ENCODE peak calls at places on chromosomes 6 and 20, in seven cellular contexts. P is nucleus accumbens; K is AG08396; X is stimulated activated CD4-positive, alpha-beta T cell treated with anti-CD3 and anti-CD28 coated beads, Interleukin-1b, Interleukin-23, amount 100 ng/mL, for 48 hours; S is IMR-90; C is KBM-7; Z is right lobe of liver. Q is an unnamed sample.

GRCh38 chr20:24487240-24487639 is 17.8 kb downstream of the SYNDIG1 start:
- DNase-seq in P (no peak), K (no peak), X (no peak), S (no peak), C (no peak), Z (no peak), Q (no peak)

GRCh38 chr6:150622941-150623874 is 23.5 kb downstream of the PLEKHG1 start:
- DNase-seq in P (no peak), K (no peak), X (no peak), S (no peak), C (peak), Z (no peak), Q (no peak)

GRCh38 chr20:11195169-11195568 is 521.4 kb upstream of the JAG1 start:
- DNase-seq in P (no peak), K (no peak), X (no peak), S (no peak), C (no peak), Z (no peak), Q (no peak)

GRCh38 chr6:27247133-27247836 is at the start of gene PRSS16:
- DNase-seq in P (no peak), K (no peak), X (no peak), S (no peak), C (no peak), Z (no peak), Q (no peak)

GRCh38 chr20:38173237-38174156 is 8.4 kb upstream of the TGM2 start:
- DNase-seq in P (no peak), K (peak), X (no peak), S (peak), C (no peak), Z (no peak), Q (peak)

GRCh38 chr20:48606117-48606840 is 221.5 kb downstream of the PREX1 start:
- DNase-seq in P (no peak), K (no peak), X (no peak), S (no peak), C (no peak), Z (peak), Q (peak)

GRCh38 chr6:111591370-111591900 is 14.2 kb downstream of the TRAF3IP2 start:
- DNase-seq in P (no peak), K (peak), X (no peak), S (peak), C (no peak), Z (peak), Q (peak)

GRCh38 chr6:104909140-104909525 is 47.8 kb upstream of the LIN28B start:
- DNase-seq in P (no peak), K (no peak), X (no peak), S (no peak), C (no peak), Z (no peak), Q (no peak)

GRCh38 chr20:23884136-23884770 is 4.7 kb upstream of the CST5 start:
- DNase-seq in P (no peak), K (no peak), X (no peak), S (no peak), C (no peak), Z (no peak), Q (no peak)

GRCh38 chr6:5552243-5552642 is 290.9 kb downstream of the FARS2 start:
- DNase-seq in P (no peak), K (no peak), X (no peak), S (no peak), C (no peak), Z (no peak), Q (no peak)

GRCh38 chr20:3045042-3045815 is 623 bp upstream of the MRPS26 start:
- DNase-seq in P (peak), K (peak), X (peak), S (peak), C (peak), Z (no peak), Q (peak)

GRCh38 chr6:169070506-169071176 is 183.0 kb downstream of the THBS2 start:
- DNase-seq in P (no peak), K (peak), X (no peak), S (peak), C (no peak), Z (no peak), Q (peak)

Q was measured in sigmoid colon.